ENCODE peak calls at places on chromosomes 7 and 10, in eight cellular contexts. X, C, Z, N, T, Q, P and I are unnamed samples.

GRCh38 chr10:48782321-48782720 is 97.6 kb downstream of the WDFY4 start:
- DNase-seq in Z (no peak), X (no peak), C (no peak), N (no peak), P (no peak), T (no peak), Q (no peak), I (peak; percentile 47)

GRCh38 chr10:97842658-97843295 is 6.9 kb upstream of the GOLGA7B start:
- DNase-seq in C (no peak), Z (no peak), T (no peak), X (no peak), N (no peak), Q (no peak), P (peak; percentile 18), I (no peak)

GRCh38 chr10:67603086-67603485 is 92.9 kb downstream of the CTNNA3 start:
- DNase-seq in Q (no peak), P (no peak), Z (no peak), N (no peak), T (no peak), X (no peak), C (no peak), I (no peak)

GRCh38 chr7:35731349-35731748 is 36.4 kb upstream of the HERPUD2 start:
- DNase-seq in C (no peak), N (no peak), X (no peak), P (no peak), T (no peak), Z (no peak), Q (no peak), I (no peak)

GRCh38 chr10:36202861-36203260 is 560.8 kb upstream of the FZD8 start:
- DNase-seq in N (no peak), X (no peak), T (no peak), P (no peak), Q (no peak), C (no peak), Z (no peak), I (no peak)

GRCh38 chr10:58641095-58641531 is 128.4 kb downstream of the BICC1 start:
- DNase-seq in X (no peak), C (no peak), Q (no peak), T (peak; percentile 30), P (peak; percentile 99), N (no peak), Z (peak; percentile 96), I (no peak)

GRCh38 chr7:116782177-116782711 is 80.1 kb upstream of the CAPZA2 start:
- DNase-seq in P (peak; percentile 89), C (no peak), T (peak; percentile 97), N (no peak), Z (peak; percentile 33), X (no peak), Q (no peak), I (no peak)

GRCh38 chr7:76507723-76508406 is 2.5 kb upstream of the UPK3B start:
- DNase-seq in C (no peak), Z (no peak), T (no peak), N (no peak), P (no peak), X (no peak), Q (peak; percentile 11), I (no peak)

GRCh38 chr7:3404490-3404889 is 103.4 kb downstream of the SDK1 start:
- DNase-seq in P (peak; percentile 72), X (no peak), Q (no peak), Z (peak; percentile 57), T (peak; percentile 58), N (no peak), C (no peak), I (no peak)

GRCh38 chr7:157306836-157307533 is 29.8 kb upstream of the DNAJB6 start:
- DNase-seq in N (no peak), Q (no peak), C (no peak), X (no peak), Z (no peak), T (no peak), P (no peak), I (no peak)

GRCh38 chr10:78756604-78757442 is 311.9 kb upstream of the ZMIZ1 start:
- DNase-seq in P (peak; percentile 97), N (peak; percentile 43), T (peak; percentile 84), X (no peak), Q (no peak), Z (peak; percentile 92), C (peak; percentile 75), I (peak; percentile 91)

GRCh38 chr7:117165656-117166055 is 157.2 kb downstream of the WNT2 start:
- DNase-seq in P (no peak), C (no peak), T (no peak), X (no peak), Z (no peak), N (no peak), Q (no peak), I (no peak)

GRCh38 chr7:3942778-3943177 is 641.7 kb downstream of the SDK1 start:
- DNase-seq in X (no peak), Z (no peak), T (no peak), N (no peak), P (peak; percentile 7), C (no peak), Q (no peak), I (no peak)

GRCh38 chr10:68406815-68407585 is at the start of gene RUFY2:
- DNase-seq in P (peak; percentile 75), N (peak; percentile 71), T (peak; percentile 89), Q (peak; percentile 89), X (peak; percentile 86), C (no peak), Z (peak; percentile 59), I (peak; percentile 84)

GRCh38 chr10:80471715-80472233 is 17.7 kb downstream of the TSPAN14 start:
- DNase-seq in Q (no peak), T (no peak), P (no peak), N (no peak), Z (no peak), X (peak; percentile 44), C (no peak), I (no peak)

GRCh38 chr10:129888784-129889616 is 75.1 kb downstream of the EBF3 start:
- DNase-seq in T (peak; percentile 70), P (no peak), X (peak; percentile 47), C (no peak), N (peak; percentile 23), Z (peak; percentile 4), Q (peak; percentile 93), I (no peak)

GRCh38 chr7:139620676-139621344 is 97.3 kb downstream of the CLEC2L start:
- DNase-seq in Z (no peak), P (no peak), N (peak; percentile 68), C (peak; percentile 28), X (peak; percentile 41), T (peak; percentile 38), Q (peak; percentile 74), I (no peak)

GRCh38 chr10:90968448-90969086 is 47.7 kb upstream of the ANKRD1 start:
- DNase-seq in T (no peak), Z (peak; percentile 24), X (no peak), Q (no peak), N (no peak), C (no peak), P (peak; percentile 98), I (no peak)

GRCh38 chr10:43202657-43203490 is 64.0 kb downstream of the RASGEF1A start:
- DNase-seq in T (no peak), P (no peak), C (no peak), N (peak; percentile 60), X (peak; percentile 52), Z (no peak), Q (peak; percentile 99), I (peak; percentile 74)

GRCh38 chr10:35470535-35470934 is 134.2 kb downstream of the CCNY start:
- DNase-seq in P (no peak), N (no peak), C (no peak), T (peak; percentile 51), Z (peak; percentile 32), Q (no peak), X (no peak), I (no peak)

GRCh38 chr10:100518761-100519241 is 860 bp downstream of the SEC31B start:
- DNase-seq in N (peak; percentile 80), X (peak; percentile 51), Z (peak; percentile 74), Q (peak; percentile 56), P (peak; percentile 58), T (peak; percentile 81), C (peak; percentile 48), I (no peak)

GRCh38 chr7:155918720-155919399 is 106.6 kb upstream of the SHH start:
- DNase-seq in Q (no peak), Z (peak; percentile 99), C (peak; percentile 96), N (peak; percentile 84), T (no peak), X (no peak), P (peak; percentile 98), I (no peak)

DNA sequence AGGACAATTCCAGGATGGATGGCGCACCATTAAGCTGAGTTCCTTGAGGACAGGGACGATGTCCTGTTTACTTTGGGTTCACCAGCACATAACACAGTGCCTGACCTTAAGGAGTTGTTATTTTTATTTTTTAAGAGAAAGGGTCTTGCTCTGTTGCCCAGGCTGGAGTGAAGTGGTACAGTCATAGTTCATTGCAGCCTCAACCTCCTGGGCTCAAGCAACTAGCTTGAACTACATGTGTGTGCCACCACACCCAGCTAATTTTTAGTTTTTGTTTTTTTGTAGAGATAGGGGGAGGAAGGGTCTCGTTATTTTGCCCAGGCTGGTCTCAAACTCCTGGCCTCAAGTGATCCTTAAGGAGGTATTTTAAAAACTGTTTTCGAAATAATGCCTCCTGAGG is 1.7 kb upstream of the CALU start:
- DNase-seq in Z (no peak), C (no peak), X (no peak), P (no peak), T (no peak), Q (no peak), N (no peak), I (no peak)
- H3K27ac ChIP-seq in Z (peak overlapping the region; percentile 97), C (no peak overlapping the region), X (no peak overlapping the region), P (no peak overlapping the region), T (no peak overlapping the region), Q (no peak overlapping the region), N (no peak overlapping the region), I (no peak overlapping the region)

DNA sequence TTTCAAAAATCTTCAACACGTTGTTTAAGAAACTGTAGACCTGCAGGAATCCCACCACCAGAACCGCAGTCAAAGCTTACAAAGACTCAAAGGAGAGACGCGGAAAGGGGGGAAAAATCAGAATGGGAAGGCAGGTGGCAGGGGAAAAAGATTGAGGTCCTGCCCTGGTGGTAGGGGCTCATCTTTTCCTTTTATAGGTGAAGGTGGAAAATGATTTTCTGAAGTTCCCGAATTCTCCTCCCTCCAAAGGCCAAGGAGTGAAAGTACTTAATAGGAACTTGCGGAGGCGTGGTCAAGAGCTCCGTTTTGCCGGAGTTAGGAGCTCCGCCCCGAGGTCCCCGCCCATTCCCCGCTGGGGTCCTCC is 729 bp downstream of the BBIP1 start:
- DNase-seq in X (no peak), P (peak; percentile 96), Q (peak; percentile 96), C (peak; percentile 79), T (peak; percentile 95), N (peak; percentile 97), Z (peak; percentile 94), I (no peak)
- TF ChIP-seq CTCF in X (no peak), P (no peak), Q (peak; percentile 15), C (peak; percentile 10), T (no peak), N (no peak), Z (peak; percentile 5), I (no peak)

DNA sequence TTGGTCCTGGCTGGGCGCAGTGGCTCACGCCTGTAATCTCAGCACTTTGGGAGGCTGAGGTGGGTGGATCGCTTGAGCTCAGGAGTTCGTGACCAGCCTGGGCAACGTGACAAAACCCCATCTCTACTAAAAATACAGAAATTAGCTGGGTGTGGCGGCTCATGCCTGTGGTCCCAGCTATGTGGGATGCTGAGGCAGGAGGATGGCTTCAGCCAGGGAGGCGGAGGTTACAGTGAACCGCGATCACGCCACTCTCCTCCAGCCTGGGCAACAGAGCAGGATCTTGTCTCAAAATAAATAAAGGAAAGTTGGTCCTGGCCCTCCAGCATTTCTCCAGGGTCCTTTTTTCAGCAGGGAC is 1.4 kb downstream of the NUDT1 start:
- DNase-seq in C (no peak), Z (no peak), Q (no peak), N (no peak), P (peak; percentile 17), T (no peak), X (no peak), I (no peak)
- H3K27ac ChIP-seq in C (peak overlapping the region; percentile 94), Z (no peak overlapping the region), Q (no peak overlapping the region), N (no peak overlapping the region), P (no peak overlapping the region), T (no peak overlapping the region), X (no peak overlapping the region), I (no peak overlapping the region)

GRCh38 chr7:112546723-112547513 is 66.1 kb downstream of the LSMEM1 start:
- DNase-seq in T (peak; percentile 38), Q (peak; percentile 62), C (no peak), Z (no peak), X (peak; percentile 9), P (no peak), N (no peak), I (no peak)
- TF ChIP-seq CTCF in T (peak; percentile 41), Q (peak; percentile 52), C (peak; percentile 3), Z (peak; percentile 23), X (peak; percentile 41), P (no peak), N (no peak), I (no peak)